ENCODE peak calls at places on chromosome 12, in six cellular contexts. T, V, A, Z, N and I are unnamed samples.

GRCh38 chr12:11653215-11653753 is 3.8 kb downstream of the ETV6 start:
- DNase-seq in T (peak), V (peak), A (no peak), Z (no peak), N (no peak), I (no peak)

GRCh38 chr12:104669851-104670337 is 213.1 kb downstream of the CHST11 start:
- DNase-seq in T (no peak), V (peak), A (no peak), Z (no peak), N (no peak), I (peak)

GRCh38 chr12:86772688-86773087 is 516.5 kb upstream of the MGAT4C start:
- DNase-seq in T (no peak), V (no peak), A (no peak), Z (no peak), N (no peak), I (no peak)

GRCh38 chr12:17528394-17528793 is 561.6 kb downstream of the RERGL start:
- DNase-seq in T (no peak), V (no peak), A (peak), Z (no peak), N (no peak), I (no peak)

GRCh38 chr12:130993759-130994670 is 40.3 kb downstream of the ADGRD1 start:
- DNase-seq in T (no peak), V (no peak), A (peak), Z (no peak), N (no peak), I (no peak)

GRCh38 chr12:104022816-104023215 is 27.2 kb downstream of the GLT8D2 start:
- DNase-seq in T (no peak), V (no peak), A (no peak), Z (no peak), N (no peak), I (no peak)

GRCh38 chr12:55820679-55821078 is 2.8 kb downstream of the ORMDL2 start:
- DNase-seq in T (no peak), V (no peak), A (no peak), Z (no peak), N (no peak), I (no peak)

GRCh38 chr12:112664569-112664968 is 127.0 kb upstream of the RPH3A start:
- DNase-seq in T (no peak), V (no peak), A (no peak), Z (no peak), N (peak), I (no peak)

GRCh38 chr12:92627511-92627910 is 75.3 kb upstream of the PLEKHG7 start:
- DNase-seq in T (no peak), V (no peak), A (no peak), Z (no peak), N (no peak), I (no peak)

GRCh38 chr12:77337327-77337726 is 272.0 kb upstream of the E2F7 start:
- DNase-seq in T (no peak), V (no peak), A (no peak), Z (no peak), N (no peak), I (no peak)

GRCh38 chr12:96223411-96224218 is 29.4 kb downstream of the ELK3 start:
- DNase-seq in T (no peak), V (no peak), A (no peak), Z (no peak), N (no peak), I (no peak)

GRCh38 chr12:54033106-54033979 is 493 bp downstream of the HOXC5 start:
- DNase-seq in T (no peak), V (no peak), A (no peak), Z (no peak), N (no peak), I (no peak)

GRCh38 chr12:54372113-54372806 is 8.0 kb upstream of the GPR84 start:
- DNase-seq in T (no peak), V (no peak), A (no peak), Z (no peak), N (no peak), I (no peak)

GRCh38 chr12:55797068-55797467 is 20.5 kb downstream of the SARNP start:
- DNase-seq in T (no peak), V (no peak), A (peak), Z (no peak), N (peak), I (no peak)

GRCh38 chr12:104958946-104959841 is 1.1 kb upstream of the SLC41A2 start:
- DNase-seq in T (no peak), V (no peak), A (peak), Z (no peak), N (no peak), I (no peak)

GRCh38 chr12:116529048-116529447 is 30.1 kb upstream of the MAP1LC3B2 start:
- DNase-seq in T (no peak), V (no peak), A (no peak), Z (no peak), N (no peak), I (no peak)

GRCh38 chr12:14948672-14949071 is 10.3 kb upstream of the ERP27 start:
- DNase-seq in T (peak), V (peak), A (no peak), Z (no peak), N (no peak), I (peak)

GRCh38 chr12:56631790-56632700 is 1.9 kb upstream of the BAZ2A start:
- DNase-seq in T (peak), V (peak), A (peak), Z (no peak), N (peak), I (peak)

GRCh38 chr12:1875608-1876007 is 42.8 kb downstream of the CACNA2D4 start:
- DNase-seq in T (no peak), V (no peak), A (no peak), Z (no peak), N (no peak), I (no peak)

GRCh38 chr12:11023387-11023786 is 967 bp upstream of the TAS2R19 start:
- DNase-seq in T (no peak), V (no peak), A (no peak), Z (no peak), N (no peak), I (no peak)

GRCh38 chr12:52245962-52246577 is 13.0 kb downstream of the KRT7 start:
- DNase-seq in T (no peak), V (no peak), A (no peak), Z (no peak), N (no peak), I (no peak)

GRCh38 chr12:11741434-11742092 is 92.1 kb downstream of the ETV6 start:
- DNase-seq in T (no peak), V (no peak), A (no peak), Z (no peak), N (no peak), I (no peak)

GRCh38 chr12:102023343-102023930 is 38.4 kb downstream of the WASHC3 start:
- DNase-seq in T (no peak), V (no peak), A (no peak), Z (no peak), N (no peak), I (no peak)

GRCh38 chr12:67650528-67651379 is 2.2 kb downstream of the DYRK2 start:
- DNase-seq in T (no peak), V (peak), A (no peak), Z (no peak), N (no peak), I (no peak)

GRCh38 chr12:64739778-64740177 is 19.4 kb downstream of the GNS start:
- DNase-seq in T (no peak), V (no peak), A (no peak), Z (no peak), N (no peak), I (no peak)

GRCh38 chr12:56683-57346 is 9.8 kb upstream of the IQSEC3 start:
- DNase-seq in T (no peak), V (no peak), A (no peak), Z (no peak), N (peak), I (no peak)

GRCh38 chr12:12467701-12468218 is 94.9 kb downstream of the DUSP16 start:
- DNase-seq in T (no peak), V (peak), A (no peak), Z (peak), N (no peak), I (peak)

GRCh38 chr12:108419949-108420348 is 80.8 kb upstream of the CMKLR1 start:
- DNase-seq in T (no peak), V (no peak), A (no peak), Z (no peak), N (no peak), I (no peak)